ENCODE peak calls at places on chromosomes 6 and 20, in nine cellular contexts. V, T, M, L, F, A, P, U and C are unnamed samples.

GRCh38 chr6:102068349-102068748 is 674.8 kb downstream of the GRIK2 start:
- DNase-seq in L (no peak), M (no peak), F (no peak), U (no peak), V (no peak), A (no peak), T (no peak), P (no peak), C (no peak)

GRCh38 chr20:63889241-63890200 is 5.4 kb upstream of the DNAJC5 start:
- DNase-seq in U (no peak), F (no peak), M (no peak), T (peak), A (no peak), P (no peak), L (no peak), V (no peak), C (no peak)

GRCh38 chr6:39791311-39791710 is 865 bp upstream of the DAAM2 start:
- DNase-seq in L (no peak), M (no peak), U (no peak), V (no peak), P (no peak), T (no peak), A (no peak), F (no peak), C (peak)

GRCh38 chr20:61532736-61533135 is 280.7 kb downstream of the CDH4 start:
- DNase-seq in T (no peak), P (no peak), V (no peak), A (no peak), F (no peak), U (no peak), M (peak), L (no peak), C (no peak)

GRCh38 chr6:109491207-109491938 is 8.4 kb upstream of the ZBTB24 start:
- DNase-seq in V (no peak), L (no peak), U (no peak), A (no peak), M (no peak), F (no peak), T (peak), P (no peak), C (no peak)

GRCh38 chr6:137271245-137272183 is 52.3 kb upstream of the IFNGR1 start:
- DNase-seq in L (no peak), T (peak), A (no peak), M (no peak), V (no peak), U (no peak), F (no peak), P (no peak), C (peak)

GRCh38 chr6:142706200-142706599 is 238.8 kb downstream of the HIVEP2 start:
- DNase-seq in V (no peak), L (no peak), A (no peak), M (no peak), F (no peak), U (no peak), P (no peak), T (no peak), C (no peak)

GRCh38 chr6:43570876-43571441 is 4.9 kb downstream of the XPO5 start:
- DNase-seq in P (no peak), V (no peak), U (no peak), T (peak), A (no peak), F (no peak), L (no peak), M (no peak), C (no peak)

GRCh38 chr20:33262658-33263065 is 20.4 kb upstream of the BPIFB1 start:
- DNase-seq in F (no peak), P (peak), V (no peak), A (no peak), U (no peak), T (peak), M (no peak), L (no peak), C (peak)

GRCh38 chr6:40407239-40407638 is 179.9 kb downstream of the LRFN2 start:
- DNase-seq in F (no peak), P (no peak), V (no peak), U (no peak), M (no peak), T (no peak), L (no peak), A (no peak), C (no peak)

GRCh38 chr20:37438464-37439222 is 82.4 kb upstream of the NNAT start:
- DNase-seq in A (no peak), U (no peak), M (no peak), F (no peak), V (no peak), P (no peak), T (no peak), L (no peak), C (no peak)

GRCh38 chr20:18688676-18689075 is 100.8 kb downstream of the DTD1 start:
- DNase-seq in M (no peak), T (no peak), F (no peak), V (no peak), L (no peak), A (no peak), P (no peak), U (no peak), C (no peak)

GRCh38 chr6:63278916-63279315 is 40.9 kb downstream of the LGSN start:
- DNase-seq in F (no peak), L (no peak), A (no peak), T (no peak), P (no peak), V (no peak), M (no peak), U (no peak), C (no peak)

GRCh38 chr6:78089551-78089950 is 436.7 kb downstream of the MEI4 start:
- DNase-seq in A (no peak), F (no peak), V (no peak), U (no peak), M (no peak), L (no peak), P (no peak), T (no peak), C (no peak)

GRCh38 chr6:39666706-39667489 is 58.3 kb downstream of the KIF6 start:
- DNase-seq in P (no peak), F (no peak), L (no peak), A (no peak), V (no peak), U (no peak), T (no peak), M (no peak), C (no peak)

GRCh38 chr6:7529141-7529540 is 12.3 kb upstream of the DSP start:
- DNase-seq in V (no peak), P (no peak), M (no peak), L (no peak), T (no peak), U (no peak), A (no peak), F (no peak), C (no peak)

GRCh38 chr6:32692019-32692418 is 25.6 kb upstream of the HLA-DQB1 start:
- DNase-seq in M (no peak), A (peak), P (peak), V (no peak), U (no peak), T (no peak), L (no peak), F (peak), C (peak)

GRCh38 chr20:20299904-20300303 is 68.0 kb upstream of the INSM1 start:
- DNase-seq in U (no peak), F (no peak), L (no peak), V (no peak), T (no peak), A (no peak), P (no peak), M (no peak), C (no peak)

GRCh38 chr6:132275253-132275970 is 125.9 kb downstream of the MOXD1 start:
- DNase-seq in T (no peak), P (no peak), A (no peak), L (no peak), F (no peak), V (no peak), M (no peak), U (no peak), C (no peak)

GRCh38 chr6:37021356-37022129 is 16.1 kb downstream of the FGD2 start:
- DNase-seq in P (no peak), M (peak), T (peak), F (peak), U (no peak), A (no peak), L (peak), V (peak), C (peak)

GRCh38 chr20:48380661-48381060 is 447.1 kb downstream of the PREX1 start:
- DNase-seq in T (no peak), P (no peak), M (no peak), A (no peak), V (no peak), L (no peak), F (no peak), U (no peak), C (no peak)

GRCh38 chr6:118999494-118999893 is 64.5 kb upstream of the MCM9 start:
- DNase-seq in L (no peak), U (no peak), A (no peak), F (no peak), P (no peak), V (no peak), T (no peak), M (no peak), C (no peak)

GRCh38 chr20:60883517-60883916 is 368.5 kb upstream of the CDH4 start:
- DNase-seq in F (no peak), T (no peak), U (no peak), P (no peak), V (no peak), M (no peak), A (no peak), L (no peak), C (no peak)

GRCh38 chr6:117215353-117216090 is 49.8 kb upstream of the VGLL2 start:
- DNase-seq in U (no peak), T (no peak), M (no peak), V (no peak), A (no peak), L (no peak), P (no peak), F (no peak), C (no peak)

GRCh38 chr6:34938268-34938667 is 49.2 kb downstream of the ANKS1A start:
- DNase-seq in F (no peak), A (no peak), U (peak), T (no peak), P (no peak), M (no peak), L (no peak), V (no peak), C (no peak)

GRCh38 chr6:142728910-142729481 is 216.0 kb downstream of the HIVEP2 start:
- DNase-seq in A (no peak), V (no peak), P (no peak), F (no peak), L (no peak), T (peak), U (no peak), M (no peak), C (peak)

GRCh38 chr20:49319204-49319809 is 41.5 kb upstream of the ZNFX1 start:
- DNase-seq in P (no peak), F (no peak), T (no peak), V (no peak), A (no peak), M (no peak), L (no peak), U (no peak), C (no peak)

GRCh38 chr6:84773431-84774173 is 9.2 kb upstream of the TBX18 start:
- DNase-seq in L (no peak), U (peak), P (peak), V (no peak), F (no peak), A (no peak), M (peak), T (no peak), C (no peak)

GRCh38 chr20:53162251-53162835 is 190.2 kb downstream of the TSHZ2 start:
- DNase-seq in M (peak), A (no peak), V (no peak), F (no peak), T (no peak), U (peak), L (no peak), P (peak), C (peak)

GRCh38 chr6:84575264-84575663 is 189.1 kb downstream of the TBX18 start:
- DNase-seq in L (no peak), T (peak), M (no peak), P (no peak), U (no peak), F (no peak), A (no peak), V (no peak), C (no peak)

GRCh38 chr20:18092890-18093289 is 35.2 kb upstream of the OVOL2 start:
- DNase-seq in A (no peak), U (no peak), P (no peak), F (no peak), L (no peak), M (no peak), V (no peak), T (no peak), C (no peak)

GRCh38 chr6:119436583-119436982 is 87.0 kb upstream of the MAN1A1 start:
- DNase-seq in P (no peak), V (no peak), L (no peak), F (no peak), T (no peak), U (no peak), A (no peak), M (no peak), C (no peak)

GRCh38 chr6:112348891-112349736 is 2.0 kb downstream of the RFPL4B start:
- DNase-seq in U (no peak), V (no peak), P (no peak), A (no peak), M (no peak), L (no peak), F (no peak), T (peak), C (no peak)

GRCh38 chr6:83853968-83854501 is 875 bp downstream of the RIPPLY2 start:
- DNase-seq in V (no peak), L (no peak), A (no peak), T (no peak), U (no peak), M (no peak), F (no peak), P (peak), C (no peak)